ENCODE peak calls at places on chromosomes 11 and 22, in nine cellular contexts. R is mucosa of gallbladder; W is NCI-H524 treated with DMSO at 0.1 percent for 48 hours; I is AG04449; O is epithelial cell of esophagus; T is WTC11; M is Caki2; J is hepatocyte; B is activated CD4-positive, CD25-positive, alpha-beta regulatory T cell. Y is an unnamed sample.
A peak's percentile ranks its signal among the peaks of the same experiment; 100 is the strongest.

GRCh38 chr11:102323542-102324261 is 6.4 kb downstream of the BIRC3 start:
- DNase-seq in I (no peak), O (peak; percentile 57), R (no peak), J (no peak), M (no peak), T (no peak), W (no peak), B (no peak), Y (no peak)

GRCh38 chr11:24903555-24903954 is 406.7 kb downstream of the LUZP2 start:
- DNase-seq in W (no peak), I (no peak), M (no peak), O (no peak), B (no peak), J (peak; percentile 7), T (no peak), R (no peak), Y (no peak)

GRCh38 chr11:46203746-46204145 is 73.7 kb upstream of the CREB3L1 start:
- DNase-seq in W (no peak), O (no peak), R (no peak), J (no peak), B (no peak), I (no peak), T (no peak), M (no peak), Y (no peak)

GRCh38 chr11:68022531-68022930 is 8.0 kb upstream of the NDUFS8 start:
- DNase-seq in I (no peak), J (no peak), O (no peak), B (no peak), T (no peak), W (no peak), M (no peak), R (no peak), Y (no peak)

GRCh38 chr11:44623716-44624491 is 58.4 kb downstream of the CD82 start:
- DNase-seq in M (no peak), W (no peak), T (no peak), I (no peak), B (no peak), O (no peak), J (peak; percentile 5), R (peak; percentile 9), Y (no peak)

GRCh38 chr11:61507962-61508824 is at the start of gene LRRC10B:
- DNase-seq in R (no peak), J (peak; percentile 79), T (peak; percentile 85), W (no peak), O (peak; percentile 25), M (no peak), B (no peak), I (no peak), Y (peak; percentile 63)

GRCh38 chr11:100602716-100603115 is 84.4 kb upstream of the ARHGAP42 start:
- DNase-seq in B (no peak), J (no peak), W (no peak), O (no peak), I (no peak), M (no peak), T (no peak), R (no peak), Y (no peak)

GRCh38 chr11:70116386-70117077 is 38.4 kb downstream of the ANO1 start:
- DNase-seq in T (no peak), R (no peak), O (no peak), W (no peak), B (no peak), I (no peak), J (no peak), M (no peak), Y (no peak)

GRCh38 chr22:30038219-30038618 is 42.0 kb upstream of the HORMAD2 start:
- DNase-seq in O (peak; percentile 86), W (no peak), I (no peak), B (no peak), R (peak; percentile 45), T (no peak), M (peak; percentile 47), J (peak; percentile 32), Y (no peak)

GRCh38 chr11:45145083-45145420 is 1.4 kb upstream of the PRDM11 start:
- DNase-seq in M (no peak), W (no peak), O (no peak), J (no peak), I (no peak), R (peak; percentile 5), T (no peak), B (no peak), Y (no peak)

GRCh38 chr11:69954756-69955155 is 123.4 kb upstream of the ANO1 start:
- DNase-seq in W (no peak), R (no peak), B (no peak), J (no peak), O (no peak), I (no peak), M (no peak), T (no peak), Y (no peak)

GRCh38 chr22:30777589-30777988 is 82.9 kb downstream of the OSBP2 start:
- DNase-seq in O (no peak), T (no peak), B (no peak), R (no peak), W (no peak), M (no peak), I (no peak), J (no peak), Y (no peak)

GRCh38 chr11:70868341-70868885 is 384.0 kb downstream of the SHANK2 start:
- DNase-seq in B (no peak), O (no peak), W (no peak), T (no peak), M (no peak), J (no peak), I (no peak), R (no peak), Y (no peak)

GRCh38 chr22:42217019-42217751 is 53.3 kb downstream of the TCF20 start:
- DNase-seq in O (no peak), T (no peak), R (no peak), J (peak; percentile 33), W (no peak), M (no peak), I (no peak), B (no peak), Y (peak; percentile 49)

GRCh38 chr11:11845551-11845950 is 3.8 kb downstream of the USP47 start:
- DNase-seq in J (no peak), T (no peak), O (no peak), M (no peak), W (no peak), R (no peak), B (no peak), I (no peak), Y (no peak)

GRCh38 chr11:43691806-43692205 is 11.3 kb downstream of the HSD17B12 start:
- DNase-seq in M (no peak), W (no peak), B (no peak), J (no peak), I (no peak), R (no peak), T (no peak), O (no peak), Y (no peak)

GRCh38 chr11:32088117-32088941 is 2.5 kb upstream of the RCN1 start:
- DNase-seq in O (peak; percentile 75), J (peak; percentile 37), R (peak; percentile 28), M (peak; percentile 81), T (no peak), B (no peak), I (peak; percentile 73), W (no peak), Y (peak; percentile 39)

GRCh38 chr11:65811764-65812475 is 21.8 kb upstream of the SNX32 start:
- DNase-seq in R (no peak), O (no peak), B (no peak), J (no peak), T (no peak), W (peak; percentile 11), I (no peak), M (no peak), Y (no peak)

GRCh38 chr22:37283393-37283937 is 1.2 kb downstream of the CYTH4 start:
- DNase-seq in M (no peak), B (no peak), J (no peak), O (no peak), I (no peak), T (no peak), R (no peak), W (no peak), Y (no peak)

GRCh38 chr11:44952500-44953260 is 2.0 kb upstream of the TP53I11 start:
- DNase-seq in M (peak; percentile 32), J (no peak), R (no peak), I (no peak), W (no peak), O (peak; percentile 27), T (no peak), B (no peak), Y (no peak)

GRCh38 chr11:15865212-15865987 is 490.9 kb downstream of the SOX6 start:
- DNase-seq in R (no peak), T (no peak), W (no peak), O (peak; percentile 97), B (no peak), J (no peak), M (no peak), I (no peak), Y (no peak)

GRCh38 chr11:70303070-70303469 is 32.6 kb downstream of the PPFIA1 start:
- DNase-seq in B (no peak), I (no peak), M (no peak), R (no peak), W (no peak), O (no peak), J (no peak), T (no peak), Y (no peak)

GRCh38 chr11:84333196-84333595 is 1047.0 kb upstream of the CCDC90B start:
- DNase-seq in J (no peak), T (no peak), R (no peak), O (no peak), M (no peak), W (no peak), B (no peak), I (no peak), Y (no peak)

GRCh38 chr11:44243633-44244343 is 66.2 kb downstream of the ALX4 start:
- DNase-seq in I (no peak), B (no peak), T (peak; percentile 55), R (no peak), O (no peak), W (no peak), J (peak; percentile 63), M (peak; percentile 45), Y (no peak)

GRCh38 chr11:70568504-70569172 is 170.3 kb downstream of the CTTN start:
- DNase-seq in J (peak; percentile 81), W (no peak), M (no peak), R (no peak), O (peak; percentile 6), B (no peak), T (peak; percentile 67), I (no peak), Y (no peak)

GRCh38 chr22:39994046-39994565 is 648 bp upstream of the FAM83F start:
- DNase-seq in M (no peak), R (no peak), B (no peak), I (peak; percentile 19), J (no peak), O (peak; percentile 62), W (no peak), T (no peak), Y (no peak)

GRCh38 chr11:111782109-111782784 is 16.1 kb upstream of the PPP2R1B start:
- DNase-seq in T (no peak), M (no peak), B (no peak), R (no peak), J (no peak), W (no peak), I (no peak), O (no peak), Y (no peak)

GRCh38 chr11:75780888-75781287 is 12.3 kb downstream of the DGAT2 start:
- DNase-seq in W (no peak), R (no peak), T (no peak), M (no peak), B (no peak), O (no peak), I (no peak), J (no peak), Y (no peak)

GRCh38 chr22:29658171-29658570 is 54.7 kb downstream of the NF2 start:
- DNase-seq in T (no peak), M (no peak), O (no peak), W (no peak), R (no peak), J (no peak), B (no peak), I (no peak), Y (no peak)

GRCh38 chr22:47055921-47056320 is 293.5 kb downstream of the TBC1D22A start:
- DNase-seq in M (no peak), R (no peak), I (no peak), B (no peak), O (no peak), W (no peak), J (no peak), T (no peak), Y (no peak)

GRCh38 chr11:88555829-88556202 is 218.3 kb upstream of the CTSC start:
- DNase-seq in T (no peak), J (no peak), W (no peak), O (no peak), B (no peak), I (no peak), R (no peak), M (no peak), Y (no peak)

Y was measured in GM20000.